ENCODE peak calls at places on chromosomes 1 and 21, in four cellular contexts. W, K, A and F are unnamed samples.
A peak's percentile ranks its signal among the peaks of the same experiment; 100 is the strongest.

GRCh38 chr1:62395291-62395690 is 41.6 kb upstream of the USP1 start:
- DNase-seq in K (no peak), A (no peak), W (peak; percentile 59), F (no peak)

GRCh38 chr21:35562876-35563275 is 497.4 kb downstream of the SETD4 start:
- DNase-seq in W (no peak), K (no peak), A (no peak), F (no peak)

GRCh38 chr1:222064388-222065201 is 322.7 kb upstream of the DUSP10 start:
- DNase-seq in K (no peak), W (no peak), A (no peak), F (no peak)

GRCh38 chr1:172483448-172483847 is 39.6 kb upstream of the PIGC start:
- DNase-seq in K (no peak), W (no peak), A (no peak), F (no peak)

GRCh38 chr1:3674100-3675094 is 22.1 kb downstream of the TP73 start:
- DNase-seq in A (no peak), K (no peak), W (no peak), F (no peak)

GRCh38 chr1:147245586-147246021 is 3.1 kb downstream of the CHD1L start:
- DNase-seq in K (no peak), W (no peak), A (no peak), F (no peak)

GRCh38 chr21:36966846-36967657 is 583 bp upstream of the HLCS start:
- DNase-seq in K (no peak), A (no peak), W (peak; percentile 13), F (no peak)

GRCh38 chr1:108815566-108815965 is 41.3 kb downstream of the AKNAD1 start:
- DNase-seq in W (no peak), K (no peak), A (no peak), F (no peak)

GRCh38 chr21:36165356-36165755 is 8.7 kb downstream of the DOP1B start:
- DNase-seq in A (no peak), K (no peak), W (no peak), F (no peak)

GRCh38 chr1:173103006-173103405 is 52.3 kb upstream of the TNFSF18 start:
- DNase-seq in A (no peak), K (no peak), W (no peak), F (no peak)

GRCh38 chr21:38951095-38951745 is 145.5 kb downstream of the ETS2 start:
- DNase-seq in K (no peak), A (no peak), W (no peak), F (no peak)

GRCh38 chr1:186093437-186093836 is 281.6 kb downstream of the TPR start:
- DNase-seq in K (no peak), W (no peak), A (no peak), F (no peak)

GRCh38 chr1:57279909-57280666 is 143.8 kb downstream of the DAB1 start:
- DNase-seq in K (no peak), A (no peak), W (peak; percentile 1), F (no peak)

GRCh38 chr1:76950306-76950705 is 83.0 kb downstream of the ST6GALNAC5 start:
- DNase-seq in A (no peak), K (no peak), W (no peak), F (no peak)

GRCh38 chr21:33974513-33975468 is 59.2 kb upstream of the ATP5PO start:
- DNase-seq in K (no peak), A (no peak), W (no peak), F (no peak)

GRCh38 chr1:4270651-4271337 is 370.7 kb upstream of the C1orf174 start:
- DNase-seq in W (no peak), A (no peak), K (no peak), F (no peak)

GRCh38 chr1:58870298-58870676 is 86.4 kb upstream of the JUN start:
- DNase-seq in W (no peak), K (no peak), A (no peak), F (no peak)

GRCh38 chr1:154433161-154433681 is 28.1 kb downstream of the IL6R start:
- DNase-seq in W (no peak), K (peak; percentile 21), A (peak; percentile 27), F (no peak)

GRCh38 chr1:217562229-217562878 is 68.5 kb downstream of the GPATCH2 start:
- DNase-seq in K (no peak), A (no peak), W (no peak), F (no peak)

GRCh38 chr1:248288385-248288784 is 10.6 kb upstream of the OR2T33 start:
- DNase-seq in A (no peak), K (no peak), W (no peak), F (no peak)

GRCh38 chr1:152886758-152887409 is 8.8 kb downstream of the SMCP start:
- DNase-seq in K (no peak), W (no peak), A (no peak), F (no peak)

GRCh38 chr1:200240655-200241054 is 169.2 kb downstream of the ZNF281 start:
- DNase-seq in A (no peak), K (no peak), W (no peak), F (no peak)

GRCh38 chr1:99748419-99748818 is 18.0 kb downstream of the FRRS1 start:
- DNase-seq in A (no peak), K (no peak), W (peak; percentile 19), F (no peak)

GRCh38 chr1:28099050-28099769 is 10.8 kb upstream of the EYA3 start:
- DNase-seq in W (no peak), K (no peak), A (no peak), F (no peak)

GRCh38 chr21:27268290-27268689 is 301.4 kb upstream of the ADAMTS5 start:
- DNase-seq in W (no peak), K (no peak), A (no peak), F (no peak)

GRCh38 chr1:222736972-222737371 is at the start of gene FAM177B:
- DNase-seq in W (no peak), K (no peak), A (no peak), F (no peak)

GRCh38 chr1:166485620-166486019 is 318.8 kb upstream of the FAM78B start:
- DNase-seq in W (no peak), A (no peak), K (no peak), F (no peak)

GRCh38 chr21:36539434-36540150 is 59.7 kb upstream of the CLDN14 start:
- DNase-seq in W (no peak), K (no peak), A (no peak), F (no peak)

GRCh38 chr1:229717774-229718173 is 91.7 kb downstream of the URB2 start:
- DNase-seq in K (no peak), W (peak; percentile 34), A (no peak), F (no peak)